ENCODE peak calls at places on chromosomes 3 and 15, in six cellular contexts. One of them, this sample, is unnamed.

GRCh38 chr3:151911462-151911861 is 38.0 kb downstream of the SUCNR1 start:
- DNase-seq in H9: no peak
- DNase-seq in GM13977: no peak
- DNase-seq in bronchial epithelial cell: no peak
- DNase-seq in Calu3: no peak
- DNase-seq in astrocyte: peak; percentile 30
- DNase-seq in this sample: no peak

GRCh38 chr15:101803676-101804075 is 367 bp downstream of the OR4F6 start:
- DNase-seq in H9: no peak
- DNase-seq in GM13977: no peak
- DNase-seq in bronchial epithelial cell: no peak
- DNase-seq in Calu3: no peak
- DNase-seq in astrocyte: peak; percentile 18
- DNase-seq in this sample: no peak

GRCh38 chr15:92811514-92811913 is 88.6 kb upstream of the CHD2 start:
- DNase-seq in H9: no peak
- DNase-seq in GM13977: no peak
- DNase-seq in bronchial epithelial cell: peak; percentile 89
- DNase-seq in Calu3: peak; percentile 62
- DNase-seq in astrocyte: no peak
- DNase-seq in this sample: peak; percentile 56

GRCh38 chr15:71677352-71677751 is 133.0 kb upstream of the NR2E3 start:
- DNase-seq in H9: no peak
- DNase-seq in GM13977: no peak
- DNase-seq in bronchial epithelial cell: peak; percentile 9
- DNase-seq in Calu3: no peak
- DNase-seq in astrocyte: no peak
- DNase-seq in this sample: no peak

GRCh38 chr3:126266850-126267168 is 86.4 kb upstream of the ALDH1L1 start:
- DNase-seq in H9: no peak
- DNase-seq in GM13977: no peak
- DNase-seq in bronchial epithelial cell: no peak
- DNase-seq in Calu3: no peak
- DNase-seq in astrocyte: no peak
- DNase-seq in this sample: no peak

GRCh38 chr3:123755085-123755484 is 129.0 kb downstream of the MYLK start:
- DNase-seq in H9: no peak
- DNase-seq in GM13977: no peak
- DNase-seq in bronchial epithelial cell: no peak
- DNase-seq in Calu3: peak; percentile 90
- DNase-seq in astrocyte: no peak
- DNase-seq in this sample: no peak

GRCh38 chr3:31610700-31611275 is 78.1 kb downstream of the STT3B start:
- DNase-seq in H9: no peak
- DNase-seq in GM13977: no peak
- DNase-seq in bronchial epithelial cell: peak; percentile 54
- DNase-seq in Calu3: peak; percentile 17
- DNase-seq in astrocyte: peak; percentile 28
- DNase-seq in this sample: no peak

GRCh38 chr3:175075269-175075668 is 216.1 kb downstream of the NAALADL2 start:
- DNase-seq in H9: no peak
- DNase-seq in GM13977: no peak
- DNase-seq in bronchial epithelial cell: peak; percentile 47
- DNase-seq in Calu3: no peak
- DNase-seq in astrocyte: peak; percentile 13
- DNase-seq in this sample: no peak

GRCh38 chr15:60407406-60407805 is 9.6 kb upstream of the ANXA2 start:
- DNase-seq in H9: no peak
- DNase-seq in GM13977: no peak
- DNase-seq in bronchial epithelial cell: peak; percentile 90
- DNase-seq in Calu3: no peak
- DNase-seq in astrocyte: peak; percentile 91
- DNase-seq in this sample: no peak

GRCh38 chr15:90407871-90408317 is 19.9 kb downstream of the IQGAP1 start:
- DNase-seq in H9: no peak
- DNase-seq in GM13977: no peak
- DNase-seq in bronchial epithelial cell: no peak
- DNase-seq in Calu3: no peak
- DNase-seq in astrocyte: no peak
- DNase-seq in this sample: no peak

GRCh38 chr15:63708141-63708772 is 111.1 kb downstream of the FBXL22 start:
- DNase-seq in H9: no peak
- DNase-seq in GM13977: no peak
- DNase-seq in bronchial epithelial cell: no peak
- DNase-seq in Calu3: no peak
- DNase-seq in astrocyte: peak; percentile 47
- DNase-seq in this sample: no peak

GRCh38 chr3:190319660-190320059 is 2.6 kb downstream of the CLDN1 start:
- DNase-seq in H9: no peak
- DNase-seq in GM13977: no peak
- DNase-seq in bronchial epithelial cell: peak; percentile 99
- DNase-seq in Calu3: peak; percentile 86
- DNase-seq in astrocyte: no peak
- DNase-seq in this sample: peak; percentile 84

GRCh38 chr3:62805578-62805977 is 69.6 kb downstream of the CADPS start:
- DNase-seq in H9: no peak
- DNase-seq in GM13977: no peak
- DNase-seq in bronchial epithelial cell: no peak
- DNase-seq in Calu3: no peak
- DNase-seq in astrocyte: no peak
- DNase-seq in this sample: no peak

GRCh38 chr3:120741320-120741719 is 996 bp downstream of the RABL3 start:
- DNase-seq in H9: no peak
- DNase-seq in GM13977: no peak
- DNase-seq in bronchial epithelial cell: no peak
- DNase-seq in Calu3: no peak
- DNase-seq in astrocyte: no peak
- DNase-seq in this sample: no peak

GRCh38 chr3:157094301-157094700 is 65.6 kb downstream of the CCNL1 start:
- DNase-seq in H9: no peak
- DNase-seq in GM13977: no peak
- DNase-seq in bronchial epithelial cell: no peak
- DNase-seq in Calu3: no peak
- DNase-seq in astrocyte: no peak
- DNase-seq in this sample: no peak

GRCh38 chr3:65576942-65577341 is 461.8 kb downstream of the MAGI1 start:
- DNase-seq in H9: no peak
- DNase-seq in GM13977: no peak
- DNase-seq in bronchial epithelial cell: peak; percentile 64
- DNase-seq in Calu3: no peak
- DNase-seq in astrocyte: peak; percentile 17
- DNase-seq in this sample: no peak

GRCh38 chr3:114290911-114291901 is 2.6 kb upstream of the TIGIT start:
- DNase-seq in H9: peak; percentile 95
- DNase-seq in GM13977: peak; percentile 84
- DNase-seq in bronchial epithelial cell: no peak
- DNase-seq in Calu3: peak; percentile 81
- DNase-seq in astrocyte: no peak
- DNase-seq in this sample: no peak

GRCh38 chr3:159356606-159357005 is 554.8 kb downstream of the MFSD1 start:
- DNase-seq in H9: no peak
- DNase-seq in GM13977: peak; percentile 3
- DNase-seq in bronchial epithelial cell: no peak
- DNase-seq in Calu3: no peak
- DNase-seq in astrocyte: no peak
- DNase-seq in this sample: no peak

GRCh38 chr3:123202451-123202850 is 708 bp downstream of the SEC22A start:
- DNase-seq in H9: peak; percentile 38
- DNase-seq in GM13977: no peak
- DNase-seq in bronchial epithelial cell: peak; percentile 12
- DNase-seq in Calu3: peak; percentile 4
- DNase-seq in astrocyte: no peak
- DNase-seq in this sample: no peak

GRCh38 chr3:78258798-78259197 is 1218.9 kb downstream of the ROBO2 start:
- DNase-seq in H9: no peak
- DNase-seq in GM13977: no peak
- DNase-seq in bronchial epithelial cell: peak; percentile 46
- DNase-seq in Calu3: no peak
- DNase-seq in astrocyte: peak; percentile 89
- DNase-seq in this sample: no peak

GRCh38 chr3:70712449-70713082 is 400.1 kb upstream of the MDFIC2 start:
- DNase-seq in H9: no peak
- DNase-seq in GM13977: no peak
- DNase-seq in bronchial epithelial cell: no peak
- DNase-seq in Calu3: no peak
- DNase-seq in astrocyte: no peak
- DNase-seq in this sample: no peak

GRCh38 chr3:70722018-70722417 is 409.6 kb upstream of the MDFIC2 start:
- DNase-seq in H9: no peak
- DNase-seq in GM13977: no peak
- DNase-seq in bronchial epithelial cell: no peak
- DNase-seq in Calu3: no peak
- DNase-seq in astrocyte: no peak
- DNase-seq in this sample: no peak

DNA sequence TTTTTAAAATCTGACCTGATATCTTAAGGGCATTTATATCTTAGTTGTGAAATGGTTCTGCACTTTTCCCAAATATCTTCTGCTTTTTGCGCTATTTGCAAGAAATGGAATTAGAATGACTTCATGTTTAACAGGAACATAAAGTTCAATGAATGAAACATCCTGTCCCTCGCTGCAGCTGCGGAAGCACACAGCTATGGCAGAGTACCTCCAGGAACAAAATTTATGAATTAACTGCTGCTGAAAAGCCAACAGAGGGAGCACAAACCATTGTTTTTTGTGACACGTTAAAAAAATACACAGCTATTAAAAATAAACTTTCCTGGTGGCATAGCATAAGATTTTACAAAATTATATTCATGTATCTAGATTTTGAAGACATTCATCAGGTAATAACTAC is 404.4 kb upstream of the MDFIC2 start:
- DNase-seq in H9: no peak
- DNase-seq in GM13977: no peak
- DNase-seq in bronchial epithelial cell: peak; percentile 35
- DNase-seq in Calu3: no peak
- DNase-seq in astrocyte: peak; percentile 20
- DNase-seq in this sample: no peak
- TF ChIP-seq CTCF in H9: no peak
- TF ChIP-seq CTCF in GM13977: no peak
- TF ChIP-seq CTCF in bronchial epithelial cell: no peak
- TF ChIP-seq CTCF in Calu3: no peak
- TF ChIP-seq CTCF in astrocyte: peak; percentile 43
- TF ChIP-seq CTCF in this sample: peak; percentile 57

DNA sequence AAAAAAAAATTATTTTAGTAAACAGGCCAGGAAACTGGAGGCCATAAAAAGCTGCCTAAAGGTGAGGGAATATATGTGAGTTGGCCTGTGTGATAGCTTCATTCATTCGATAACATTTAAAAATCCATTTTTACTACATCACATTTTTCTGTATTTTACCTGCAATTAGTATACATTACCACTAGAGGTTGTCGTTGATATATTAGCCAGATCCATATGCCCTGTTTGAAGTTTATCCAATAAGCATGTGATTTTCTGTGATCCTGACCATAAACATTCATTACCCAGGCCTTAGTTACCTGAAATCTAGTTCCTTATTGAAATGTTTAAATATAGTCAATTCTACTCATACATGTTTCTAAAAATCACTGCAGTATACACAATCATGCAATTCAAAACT is 71.4 kb downstream of the ARNT2 start:
- DNase-seq in H9: no peak
- DNase-seq in GM13977: no peak
- DNase-seq in bronchial epithelial cell: no peak
- DNase-seq in Calu3: no peak
- DNase-seq in astrocyte: no peak
- DNase-seq in this sample: no peak
- TF ChIP-seq CTCF in H9: peak; percentile 56
- TF ChIP-seq CTCF in GM13977: no peak
- TF ChIP-seq CTCF in bronchial epithelial cell: no peak
- TF ChIP-seq CTCF in Calu3: no peak
- TF ChIP-seq CTCF in astrocyte: no peak
- TF ChIP-seq CTCF in this sample: peak; percentile 11

GRCh38 chr3:188206787-188207186 is 52.8 kb downstream of the LPP start:
- DNase-seq in H9: no peak
- DNase-seq in GM13977: no peak
- DNase-seq in bronchial epithelial cell: no peak
- DNase-seq in Calu3: no peak
- DNase-seq in astrocyte: no peak
- DNase-seq in this sample: no peak

GRCh38 chr3:188208751-188209433 is 54.9 kb downstream of the LPP start:
- DNase-seq in H9: no peak
- DNase-seq in GM13977: no peak
- DNase-seq in bronchial epithelial cell: peak; percentile 21
- DNase-seq in Calu3: no peak
- DNase-seq in astrocyte: peak; percentile 83
- DNase-seq in this sample: no peak

GRCh38 chr3:188204516-188204915 is 50.6 kb downstream of the LPP start:
- DNase-seq in H9: no peak
- DNase-seq in GM13977: no peak
- DNase-seq in bronchial epithelial cell: no peak
- DNase-seq in Calu3: no peak
- DNase-seq in astrocyte: no peak
- DNase-seq in this sample: no peak

GRCh38 chr3:188207941-188208750 is 54.2 kb downstream of the LPP start:
- DNase-seq in H9: peak; percentile 77
- DNase-seq in GM13977: no peak
- DNase-seq in bronchial epithelial cell: no peak
- DNase-seq in Calu3: no peak
- DNase-seq in astrocyte: peak; percentile 39
- DNase-seq in this sample: no peak

GRCh38 chr3:188205992-188206416 is 52.0 kb downstream of the LPP start:
- DNase-seq in H9: peak; percentile 57
- DNase-seq in GM13977: no peak
- DNase-seq in bronchial epithelial cell: no peak
- DNase-seq in Calu3: peak; percentile 35
- DNase-seq in astrocyte: no peak
- DNase-seq in this sample: no peak
- TF ChIP-seq CTCF in H9: peak; percentile 63
- TF ChIP-seq CTCF in GM13977: no peak
- TF ChIP-seq CTCF in bronchial epithelial cell: peak; percentile 18
- TF ChIP-seq CTCF in Calu3: peak; percentile 47
- TF ChIP-seq CTCF in astrocyte: peak; percentile 10
- TF ChIP-seq CTCF in this sample: no peak

DNA sequence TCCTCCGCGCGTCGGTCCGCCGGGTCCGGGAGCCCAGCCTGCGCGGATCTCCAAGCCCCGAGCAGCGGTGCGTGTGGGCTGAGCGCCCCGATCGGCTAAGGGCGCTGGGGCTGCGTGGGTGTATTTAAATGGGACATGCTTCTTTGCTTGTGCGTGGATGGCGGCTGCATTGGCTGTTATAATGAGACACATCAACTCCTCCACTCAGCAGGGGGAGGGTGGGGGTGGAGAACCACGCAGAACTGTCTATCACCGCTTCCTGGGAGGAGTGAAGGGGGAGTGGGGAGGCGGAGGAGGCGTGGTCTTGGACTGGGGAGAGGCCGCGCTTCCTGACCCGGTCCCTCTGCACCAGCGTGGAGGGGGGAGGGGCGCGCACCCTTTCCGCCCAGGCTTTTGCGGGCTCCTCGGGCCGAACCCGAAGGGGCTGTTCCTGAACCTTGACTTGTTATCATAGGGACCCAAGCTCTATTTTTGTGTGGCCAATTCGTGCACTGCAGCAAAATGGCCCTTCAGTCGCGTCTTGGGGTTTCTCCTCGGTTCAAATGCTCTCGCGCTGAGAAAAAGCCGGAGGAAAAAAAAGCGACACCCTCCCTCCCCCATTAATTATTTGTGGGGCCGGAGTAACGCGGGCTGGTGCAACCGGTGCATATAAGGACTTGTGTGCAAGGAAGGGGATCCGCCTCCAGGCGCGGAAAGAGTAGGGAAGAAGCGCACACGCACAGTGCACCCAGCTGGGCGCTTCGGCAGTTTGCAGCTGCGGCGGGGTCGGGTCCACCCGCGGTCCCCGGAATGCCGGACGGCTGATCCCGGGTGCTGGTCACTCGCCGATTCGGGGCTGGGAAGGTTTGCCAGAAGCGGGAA is at the start of gene TNIK:
- DNase-seq in H9: peak; percentile 87
- DNase-seq in GM13977: peak; percentile 90
- DNase-seq in bronchial epithelial cell: peak; percentile 74
- DNase-seq in Calu3: peak; percentile 96
- DNase-seq in astrocyte: peak; percentile 92
- DNase-seq in this sample: peak; percentile 84
- TF ChIP-seq CTCF in H9: peak; percentile 47
- TF ChIP-seq CTCF in GM13977: peak; percentile 45
- TF ChIP-seq CTCF in bronchial epithelial cell: no peak
- TF ChIP-seq CTCF in Calu3: peak; percentile 61
- TF ChIP-seq CTCF in astrocyte: peak; percentile 16
- TF ChIP-seq CTCF in this sample: peak; percentile 35

This sample was measured in RWPE2.